ENCODE peak calls at places on chromosomes 2 and 18, in four cellular contexts. One of them, this sample, is unnamed.

GRCh38 chr2:96533292-96534073 is 3.1 kb upstream of the ARID5A start:
- DNase-seq in Peyer's patch: peak
- DNase-seq in OCI-LY7: no peak
- DNase-seq in heart left ventricle: peak
- DNase-seq in this sample: no peak

GRCh38 chr2:129793326-129793955 is 186.0 kb upstream of the RAB6C start:
- DNase-seq in heart left ventricle: no peak
- DNase-seq in OCI-LY7: no peak
- DNase-seq in Peyer's patch: no peak
- DNase-seq in this sample: no peak

GRCh38 chr2:205808493-205809121 is 126.3 kb downstream of the NRP2 start:
- DNase-seq in Peyer's patch: no peak
- DNase-seq in OCI-LY7: no peak
- DNase-seq in heart left ventricle: no peak
- DNase-seq in this sample: no peak

GRCh38 chr18:59959079-59959478 is 59.3 kb downstream of the PMAIP1 start:
- DNase-seq in Peyer's patch: no peak
- DNase-seq in heart left ventricle: no peak
- DNase-seq in OCI-LY7: no peak
- DNase-seq in this sample: no peak

GRCh38 chr2:158458617-158458920 is 1.8 kb downstream of the PKP4 start:
- DNase-seq in heart left ventricle: no peak
- DNase-seq in Peyer's patch: no peak
- DNase-seq in OCI-LY7: no peak
- DNase-seq in this sample: no peak

GRCh38 chr18:939167-939566 is 34.5 kb downstream of the ADCYAP1 start:
- DNase-seq in Peyer's patch: no peak
- DNase-seq in OCI-LY7: no peak
- DNase-seq in heart left ventricle: no peak
- DNase-seq in this sample: no peak

GRCh38 chr2:9781252-9781651 is 62.0 kb upstream of the TAF1B start:
- DNase-seq in Peyer's patch: no peak
- DNase-seq in heart left ventricle: no peak
- DNase-seq in OCI-LY7: no peak
- DNase-seq in this sample: no peak

GRCh38 chr18:73690222-73690621 is 457.4 kb downstream of the FBXO15 start:
- DNase-seq in heart left ventricle: no peak
- DNase-seq in OCI-LY7: no peak
- DNase-seq in Peyer's patch: no peak
- DNase-seq in this sample: no peak

GRCh38 chr2:235500761-235501662 is 7.2 kb downstream of the AGAP1 start:
- DNase-seq in heart left ventricle: no peak
- DNase-seq in Peyer's patch: no peak
- DNase-seq in OCI-LY7: no peak
- DNase-seq in this sample: no peak

DNA sequence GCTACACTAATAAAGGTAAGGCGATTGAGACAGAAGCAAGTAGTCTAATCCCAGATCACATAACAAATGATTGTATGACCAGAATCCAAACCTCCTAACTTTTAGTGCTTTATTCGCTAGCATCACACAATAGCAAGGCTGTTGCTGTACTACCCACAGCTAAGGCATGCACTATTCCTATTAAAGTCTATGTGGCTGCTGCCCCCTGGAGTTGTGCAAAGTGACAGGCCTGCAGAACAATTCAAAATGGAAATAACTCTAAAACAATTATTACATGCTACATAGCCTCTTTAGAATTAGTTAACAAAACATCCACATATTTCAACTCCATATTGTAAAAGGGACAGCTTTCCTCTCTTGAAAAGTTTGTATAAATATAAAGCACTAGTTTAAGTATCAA is 6.0 kb downstream of the ERBB4 start:
- DNase-seq in OCI-LY7: no peak
- DNase-seq in Peyer's patch: no peak
- DNase-seq in heart left ventricle: no peak
- DNase-seq in this sample: no peak
- TF ChIP-seq CTCF in OCI-LY7: no peak
- TF ChIP-seq CTCF in Peyer's patch: no peak
- TF ChIP-seq CTCF in heart left ventricle: no peak
- TF ChIP-seq CTCF in this sample: no peak

DNA sequence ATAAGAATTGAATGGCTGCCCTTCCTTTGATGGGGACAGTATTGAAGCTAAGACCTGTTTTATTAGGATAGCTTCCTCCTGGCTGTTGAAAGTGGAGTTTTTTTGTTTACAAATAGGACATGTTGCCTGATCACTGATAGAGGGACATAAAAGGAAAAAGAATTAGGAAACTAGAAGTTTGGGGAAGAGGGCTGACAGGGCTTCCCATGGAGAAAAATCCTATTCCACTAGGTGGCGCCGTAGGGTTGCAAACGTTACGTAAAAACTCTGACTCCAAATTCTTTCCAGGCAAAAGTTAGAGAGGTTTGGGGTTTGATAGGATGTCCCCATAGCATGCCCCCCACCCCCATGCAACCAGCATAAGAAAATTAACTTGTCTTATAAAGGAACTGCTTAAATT is 11.1 kb upstream of the RBFA start:
- DNase-seq in OCI-LY7: peak
- DNase-seq in Peyer's patch: no peak
- DNase-seq in heart left ventricle: no peak
- DNase-seq in this sample: no peak
- TF ChIP-seq CTCF in OCI-LY7: peak
- TF ChIP-seq CTCF in Peyer's patch: no peak
- TF ChIP-seq CTCF in heart left ventricle: no peak
- TF ChIP-seq CTCF in this sample: no peak

DNA sequence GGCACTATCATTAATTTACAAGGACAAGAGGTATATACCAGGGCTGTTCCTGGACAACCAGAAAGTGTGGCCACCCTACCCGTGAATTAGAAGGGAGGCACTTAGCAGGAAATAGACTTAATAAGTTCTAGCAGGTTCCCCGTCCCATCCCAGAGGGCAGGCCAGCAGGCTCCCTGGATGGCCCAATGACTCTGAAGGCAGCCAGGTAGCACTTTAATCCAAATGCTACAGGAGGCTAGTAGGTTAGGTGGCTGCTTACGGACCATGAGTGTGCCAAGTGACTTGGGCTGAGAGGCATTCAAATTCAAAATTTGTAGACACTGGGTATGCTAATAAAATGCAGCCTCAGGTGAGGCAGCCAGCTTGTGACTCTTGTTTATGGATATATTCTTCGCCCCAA is 123.9 kb downstream of the UXS1 start:
- DNase-seq in Peyer's patch: no peak
- DNase-seq in heart left ventricle: no peak
- DNase-seq in OCI-LY7: no peak
- DNase-seq in this sample: no peak
- TF ChIP-seq CTCF in Peyer's patch: no peak
- TF ChIP-seq CTCF in heart left ventricle: no peak
- TF ChIP-seq CTCF in OCI-LY7: no peak
- TF ChIP-seq CTCF in this sample: no peak

GRCh38 chr18:48982269-48982668 is 31.5 kb upstream of the SMAD7 start:
- DNase-seq in OCI-LY7: no peak
- DNase-seq in heart left ventricle: no peak
- DNase-seq in Peyer's patch: no peak
- DNase-seq in this sample: no peak

GRCh38 chr18:48977914-48978313 is 27.1 kb upstream of the SMAD7 start:
- DNase-seq in heart left ventricle: no peak
- DNase-seq in Peyer's patch: no peak
- DNase-seq in OCI-LY7: no peak
- DNase-seq in this sample: no peak

GRCh38 chr18:48975817-48976649 is 25.3 kb upstream of the SMAD7 start:
- DNase-seq in OCI-LY7: peak
- DNase-seq in heart left ventricle: peak
- DNase-seq in Peyer's patch: peak
- DNase-seq in this sample: peak

GRCh38 chr18:48983793-48984437 is 33.1 kb upstream of the SMAD7 start:
- DNase-seq in Peyer's patch: no peak
- DNase-seq in OCI-LY7: peak
- DNase-seq in heart left ventricle: no peak
- DNase-seq in this sample: no peak

DNA sequence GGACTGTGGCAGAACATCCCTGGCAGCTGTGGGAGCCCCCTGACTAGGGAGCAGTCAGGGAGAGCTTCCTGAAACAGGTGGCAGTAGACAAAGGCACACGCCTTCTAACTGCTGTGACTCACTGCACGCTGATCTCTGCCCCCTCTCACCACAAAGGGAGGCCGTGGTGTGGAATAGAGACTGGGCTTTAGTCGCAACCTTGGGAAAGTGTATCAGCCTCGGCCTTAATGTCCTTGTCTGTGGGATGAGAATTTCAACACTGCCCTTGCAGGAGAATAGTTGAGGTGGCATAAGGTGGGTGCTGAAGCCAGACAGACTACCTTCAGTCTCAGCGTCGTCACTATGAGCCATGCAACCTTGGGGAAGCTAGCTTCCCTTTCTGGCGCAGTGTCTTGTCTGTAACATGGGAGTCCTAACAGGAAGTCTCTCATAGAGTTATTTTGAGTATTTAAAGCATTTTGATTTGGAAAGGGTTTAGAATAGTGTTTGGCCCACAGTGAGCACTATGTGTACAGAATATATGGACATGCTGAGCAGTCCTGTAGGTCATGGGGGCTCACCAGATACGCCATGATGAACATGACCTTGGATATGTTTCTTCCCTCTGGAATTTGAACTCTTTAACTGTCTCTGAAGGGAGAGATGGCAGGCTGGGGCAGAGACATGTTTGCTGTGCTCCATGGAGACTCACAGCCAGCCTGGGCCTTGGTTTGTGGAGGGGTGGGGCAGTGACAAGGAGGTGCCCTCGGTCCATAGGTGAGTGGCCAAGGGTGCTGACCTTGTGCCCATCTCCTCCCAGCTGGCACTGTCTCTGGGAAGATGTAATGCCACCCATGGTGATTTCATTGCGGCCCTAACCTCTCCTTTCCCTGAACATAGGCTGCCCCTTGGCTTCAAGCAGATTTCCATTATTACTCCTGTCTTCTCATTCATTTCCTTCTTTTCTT is 29.5 kb upstream of the SMAD7 start:
- DNase-seq in OCI-LY7: no peak
- DNase-seq in Peyer's patch: peak
- DNase-seq in heart left ventricle: no peak
- DNase-seq in this sample: no peak
- TF ChIP-seq CTCF in OCI-LY7: no peak
- TF ChIP-seq CTCF in Peyer's patch: no peak
- TF ChIP-seq CTCF in heart left ventricle: no peak
- TF ChIP-seq CTCF in this sample: no peak

GRCh38 chr2:106863387-106863786 is 22.6 kb downstream of the ST6GAL2 start:
- DNase-seq in OCI-LY7: no peak
- DNase-seq in heart left ventricle: no peak
- DNase-seq in Peyer's patch: no peak
- DNase-seq in this sample: no peak
- TF ChIP-seq CTCF in OCI-LY7: peak
- TF ChIP-seq CTCF in heart left ventricle: no peak
- TF ChIP-seq CTCF in Peyer's patch: no peak
- TF ChIP-seq CTCF in this sample: no peak

GRCh38 chr2:241701405-241702154 is at the start of gene ING5:
- DNase-seq in Peyer's patch: peak
- DNase-seq in OCI-LY7: peak
- DNase-seq in heart left ventricle: peak
- DNase-seq in this sample: peak

GRCh38 chr2:241702155-241702404 is 241 bp downstream of the ING5 start:
- DNase-seq in heart left ventricle: no peak
- DNase-seq in OCI-LY7: peak
- DNase-seq in Peyer's patch: no peak
- DNase-seq in this sample: peak

GRCh38 chr2:241703128-241703604 is 1.3 kb downstream of the ING5 start:
- DNase-seq in Peyer's patch: no peak
- DNase-seq in heart left ventricle: no peak
- DNase-seq in OCI-LY7: no peak
- DNase-seq in this sample: peak

GRCh38 chr2:241702405-241703127 is 727 bp downstream of the ING5 start:
- DNase-seq in Peyer's patch: peak
- DNase-seq in OCI-LY7: peak
- DNase-seq in heart left ventricle: peak
- DNase-seq in this sample: peak

GRCh38 chr2:241701155-241701404 is 759 bp upstream of the ING5 start:
- DNase-seq in Peyer's patch: no peak
- DNase-seq in OCI-LY7: peak
- DNase-seq in heart left ventricle: no peak
- DNase-seq in this sample: no peak
- TF ChIP-seq CTCF in Peyer's patch: no peak
- TF ChIP-seq CTCF in OCI-LY7: peak
- TF ChIP-seq CTCF in heart left ventricle: peak
- TF ChIP-seq CTCF in this sample: no peak

This sample was measured in GM20000.